ENCODE peak calls at places on chromosomes 7 and 10, in four cellular contexts. D, N, U and L are unnamed samples.

GRCh38 chr10:91340613-91341362 is 69.4 kb upstream of the HECTD2 start:
- DNase-seq in D (peak), U (no peak), N (peak), L (no peak)

GRCh38 chr10:13648425-13648824 is 61.7 kb downstream of the PRPF18 start:
- DNase-seq in N (no peak), D (no peak), U (no peak), L (no peak)

GRCh38 chr7:151539055-151539714 is 19.5 kb upstream of the RHEB start:
- DNase-seq in N (no peak), U (peak), D (no peak), L (no peak)

GRCh38 chr10:51564896-51565505 is 134.4 kb downstream of the CSTF2T start:
- DNase-seq in D (no peak), U (no peak), N (no peak), L (no peak)

GRCh38 chr10:5981529-5981928 is 4.2 kb upstream of the IL15RA start:
- DNase-seq in N (no peak), D (no peak), U (no peak), L (no peak)

GRCh38 chr7:106419455-106420182 is 134.8 kb upstream of the NAMPT start:
- DNase-seq in D (peak), U (no peak), N (peak), L (no peak)

GRCh38 chr7:1431644-1432380 is 27.5 kb downstream of the MICALL2 start:
- DNase-seq in N (no peak), D (no peak), U (no peak), L (no peak)

GRCh38 chr7:90933984-90934383 is 330.2 kb upstream of the FZD1 start:
- DNase-seq in D (no peak), N (no peak), U (peak), L (no peak)

GRCh38 chr7:12212051-12212485 is 974 bp downstream of the TMEM106B start:
- DNase-seq in U (no peak), D (peak), N (no peak), L (no peak)

GRCh38 chr10:106571216-106571954 is 593.1 kb downstream of the SORCS1 start:
- DNase-seq in N (peak), U (no peak), D (peak), L (no peak)

GRCh38 chr7:11194492-11194891 is 220.8 kb downstream of the PHF14 start:
- DNase-seq in U (no peak), D (peak), N (no peak), L (no peak)

GRCh38 chr7:27714831-27715444 is 25.0 kb upstream of the TAX1BP1 start:
- DNase-seq in N (peak), D (peak), U (no peak), L (no peak)

GRCh38 chr10:14878266-14879054 is at the start of gene SUV39H2:
- DNase-seq in N (peak), D (peak), U (peak), L (peak)
- TF ChIP-seq CTCF in N (no peak), D (no peak), U (no peak), L (no peak)

DNA sequence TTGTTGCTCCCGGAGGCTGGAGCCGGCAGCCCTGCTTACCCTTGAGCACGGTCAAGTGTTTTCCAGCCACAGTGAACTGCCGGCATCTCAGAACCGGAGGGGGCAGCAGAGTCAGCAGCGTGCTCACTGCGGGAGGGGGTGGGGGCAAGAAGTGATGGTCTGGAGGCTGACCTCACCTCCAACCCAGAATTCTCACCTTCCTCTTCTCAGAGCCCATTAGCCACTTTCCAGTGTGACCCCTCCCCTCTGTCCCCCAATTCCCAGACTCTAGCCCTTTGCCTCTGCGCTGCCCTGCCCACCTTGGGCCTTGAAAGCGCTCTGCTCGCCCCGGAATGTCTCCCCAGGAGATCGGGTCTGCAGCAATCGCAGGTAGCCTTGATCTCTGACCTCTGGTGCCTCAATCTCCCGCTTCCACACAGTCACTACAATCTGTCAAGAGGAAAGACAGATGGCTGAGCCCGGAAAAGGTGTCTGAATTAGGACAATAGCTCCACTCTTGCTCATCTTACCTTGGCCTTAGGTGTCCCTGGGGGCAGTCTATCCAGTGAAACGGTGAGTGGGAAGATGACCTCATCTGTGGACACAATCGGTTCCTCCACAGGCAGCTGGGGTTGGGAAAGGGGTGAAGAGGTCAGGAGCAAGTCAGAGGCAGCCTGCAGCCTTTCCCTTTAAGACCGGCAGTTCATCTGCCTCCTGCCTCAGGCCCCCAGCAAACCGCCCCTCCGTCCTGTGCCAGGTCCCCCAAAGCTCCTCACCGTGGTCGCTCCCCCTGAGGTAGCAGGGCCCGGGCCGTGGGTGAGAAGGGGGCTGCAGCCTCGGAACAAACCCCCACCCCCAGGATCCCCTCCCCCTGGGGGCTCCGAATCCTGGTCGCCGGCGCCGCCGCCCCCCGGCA is 942 bp downstream of the TRAPPC14 start:
- DNase-seq in N (peak), U (peak), D (peak), L (no peak)
- TF ChIP-seq CTCF in N (no peak), U (no peak), D (peak), L (no peak)

GRCh38 chr10:71217266-71218045 is 5.1 kb downstream of the UNC5B start:
- DNase-seq in D (peak), U (peak), N (peak), L (peak)
- TF ChIP-seq CTCF in D (no peak), U (no peak), N (no peak), L (no peak)

GRCh38 chr10:70145666-70146488 is 623 bp downstream of the TYSND1 start:
- DNase-seq in U (peak), N (peak), D (peak), L (peak)
- TF ChIP-seq CTCF in U (peak), N (peak), D (no peak), L (peak)

DNA sequence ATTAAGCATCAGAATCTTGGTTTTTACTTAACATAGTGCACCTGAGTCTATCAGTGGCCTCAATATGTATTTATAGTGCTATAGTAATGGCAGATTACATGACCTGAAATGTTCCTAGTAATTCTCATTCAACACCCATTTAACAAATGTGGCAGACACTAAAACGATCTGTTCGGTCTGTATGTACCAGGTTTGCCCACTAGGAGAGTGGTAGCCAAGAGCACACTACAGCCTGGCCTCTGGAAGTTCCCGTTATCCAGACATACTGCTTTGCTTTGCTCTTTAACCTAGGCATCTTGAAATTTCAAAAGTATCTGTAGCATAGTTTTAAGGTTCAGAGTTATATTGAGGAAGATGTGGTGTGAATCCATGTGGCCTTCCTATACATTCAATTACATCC is 395.7 kb upstream of the NRG3 start:
- DNase-seq in N (no peak), U (no peak), D (no peak), L (no peak)
- TF ChIP-seq CTCF in N (no peak), U (peak), D (no peak), L (no peak)

GRCh38 chr7:131071786-131072504 is 255.7 kb upstream of the MKLN1 start:
- DNase-seq in U (no peak), D (peak), N (peak), L (no peak)

GRCh38 chr7:131066635-131067034 is 261.0 kb upstream of the MKLN1 start:
- DNase-seq in N (no peak), D (peak), U (no peak), L (no peak)

GRCh38 chr7:131067220-131067619 is 260.5 kb upstream of the MKLN1 start:
- DNase-seq in D (peak), U (peak), N (no peak), L (no peak)

GRCh38 chr7:131072505-131073091 is 255.1 kb upstream of the MKLN1 start:
- DNase-seq in U (no peak), D (peak), N (peak), L (no peak)

GRCh38 chr7:131068604-131069021 is 259.1 kb upstream of the MKLN1 start:
- DNase-seq in N (no peak), D (peak), U (no peak), L (no peak)
- TF ChIP-seq CTCF in N (no peak), D (peak), U (peak), L (no peak)

DNA sequence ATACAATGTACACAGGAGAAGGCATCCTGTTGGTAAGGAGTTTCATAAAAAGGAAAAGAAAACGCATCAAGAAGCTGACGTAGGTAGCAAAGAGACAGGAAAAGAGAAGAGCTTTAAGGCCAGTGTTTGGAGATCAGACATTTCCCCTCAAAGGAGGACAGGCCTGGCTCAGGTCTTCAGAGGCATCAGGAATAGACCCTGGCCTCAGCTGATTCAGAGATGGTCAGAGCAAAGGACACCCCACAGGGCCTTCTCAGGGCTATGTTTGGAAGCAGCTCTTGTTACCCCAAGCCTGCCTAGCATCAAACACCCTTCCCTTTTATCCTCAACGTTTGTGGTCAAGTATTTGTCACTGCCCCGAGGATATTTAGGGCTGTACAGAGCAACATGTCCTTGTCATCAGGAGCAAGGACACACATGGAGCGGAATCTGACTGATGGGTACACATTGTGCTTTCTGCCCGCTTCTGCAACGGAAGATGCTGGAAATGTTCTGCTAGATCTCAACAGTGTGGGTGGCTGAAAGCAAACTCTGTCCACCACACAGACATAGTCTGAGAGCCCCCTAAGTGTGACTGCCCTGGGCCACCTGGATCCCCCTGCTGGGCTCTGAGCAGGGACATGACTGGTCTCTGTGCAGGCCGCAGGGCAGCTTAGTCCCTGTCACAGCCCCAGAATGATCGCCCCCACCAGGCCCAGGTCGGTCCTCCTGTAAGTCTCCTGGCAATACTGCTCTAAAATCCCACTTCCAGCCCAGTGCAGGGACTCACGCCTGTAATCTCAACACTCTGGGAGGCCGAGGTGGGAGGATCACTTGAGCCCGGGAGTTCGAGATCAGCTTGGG is 1.0 kb upstream of the ZDHHC4 start:
- DNase-seq in U (no peak), N (no peak), D (no peak), L (no peak)
- TF ChIP-seq CTCF in U (no peak), N (no peak), D (no peak), L (no peak)

GRCh38 chr7:80921130-80921529 is 2.3 kb upstream of the SEMA3C start:
- DNase-seq in N (no peak), U (no peak), D (peak), L (no peak)

GRCh38 chr7:80918909-80919721 is at the start of gene SEMA3C:
- DNase-seq in D (peak), N (peak), U (peak), L (peak)

GRCh38 chr7:80918406-80918805 is 445 bp downstream of the SEMA3C start:
- DNase-seq in D (peak), U (no peak), N (no peak), L (no peak)

GRCh38 chr7:80922254-80923049 is 3.6 kb upstream of the SEMA3C start:
- DNase-seq in N (no peak), U (no peak), D (no peak), L (no peak)

GRCh38 chr7:80916770-80917681 is 1.8 kb downstream of the SEMA3C start:
- DNase-seq in N (peak), U (no peak), D (peak), L (no peak)
- TF ChIP-seq CTCF in N (peak), U (no peak), D (peak), L (peak)

GRCh38 chr7:23121175-23121574 is 15.6 kb downstream of the KLHL7 start:
- DNase-seq in D (no peak), N (no peak), U (no peak), L (no peak)
- TF ChIP-seq CTCF in D (no peak), N (no peak), U (no peak), L (no peak)